ENCODE peak calls at places on chromosomes 7 and 10, in four cellular contexts. One of them, this sample, is unnamed. For H3K4me1, the result is how much of the 10 kb centered on the place peaks cover.

GRCh38 chr7:80918909-80919721 is at the start of gene SEMA3C:
- DNase-seq in ovary: peak
- DNase-seq in cardiac muscle cell: peak
- DNase-seq in hepatocyte: peak
- DNase-seq in this sample: no peak

GRCh38 chr7:138137423-138138171 is 61.3 kb downstream of the AKR1D1 start:
- DNase-seq in cardiac muscle cell: no peak
- DNase-seq in ovary: no peak
- DNase-seq in hepatocyte: no peak
- DNase-seq in this sample: no peak

GRCh38 chr10:12834116-12834515 is 167.4 kb downstream of the CCDC3 start:
- DNase-seq in ovary: no peak
- DNase-seq in cardiac muscle cell: no peak
- DNase-seq in hepatocyte: no peak
- DNase-seq in this sample: no peak

GRCh38 chr7:36448781-36449379 is 59.2 kb downstream of the ANLN start:
- DNase-seq in cardiac muscle cell: no peak
- DNase-seq in hepatocyte: no peak
- DNase-seq in ovary: no peak
- DNase-seq in this sample: no peak

GRCh38 chr7:127629268-127629854 is 11.4 kb upstream of the PAX4 start:
- DNase-seq in cardiac muscle cell: peak
- DNase-seq in ovary: no peak
- DNase-seq in hepatocyte: peak
- DNase-seq in this sample: peak

GRCh38 chr10:110762849-110763211 is 108.9 kb upstream of the PDCD4 start:
- DNase-seq in cardiac muscle cell: peak
- DNase-seq in ovary: no peak
- DNase-seq in hepatocyte: no peak
- DNase-seq in this sample: no peak

GRCh38 chr7:46208635-46209525 is 287.8 kb upstream of the IGFBP3 start:
- DNase-seq in ovary: no peak
- DNase-seq in hepatocyte: no peak
- DNase-seq in cardiac muscle cell: no peak
- DNase-seq in this sample: no peak

GRCh38 chr7:16318463-16318862 is 102.9 kb downstream of the CRPPA start:
- DNase-seq in cardiac muscle cell: no peak
- DNase-seq in hepatocyte: no peak
- DNase-seq in ovary: no peak
- DNase-seq in this sample: no peak

GRCh38 chr7:44574286-44574872 is 671 bp upstream of the DDX56 start:
- DNase-seq in cardiac muscle cell: no peak
- DNase-seq in ovary: no peak
- DNase-seq in hepatocyte: no peak
- DNase-seq in this sample: no peak

GRCh38 chr10:132783165-132783736 is 2.7 kb downstream of the NKX6-2 start:
- DNase-seq in cardiac muscle cell: no peak
- DNase-seq in hepatocyte: no peak
- DNase-seq in ovary: no peak
- DNase-seq in this sample: no peak

GRCh38 chr7:80145780-80146422 is 11.3 kb downstream of the GNAI1 start:
- DNase-seq in cardiac muscle cell: peak
- DNase-seq in hepatocyte: peak
- DNase-seq in ovary: no peak
- DNase-seq in this sample: no peak

GRCh38 chr10:112952282-112952991 is 2.4 kb downstream of the TCF7L2 start:
- DNase-seq in ovary: peak
- DNase-seq in hepatocyte: peak
- DNase-seq in cardiac muscle cell: peak
- DNase-seq in this sample: no peak

GRCh38 chr10:116080553-116080952 is 192.5 kb downstream of the GFRA1 start:
- DNase-seq in cardiac muscle cell: no peak
- DNase-seq in ovary: no peak
- DNase-seq in hepatocyte: no peak
- DNase-seq in this sample: no peak

GRCh38 chr7:116968626-116969025 is 15.3 kb downstream of the ST7 start:
- DNase-seq in ovary: no peak
- DNase-seq in cardiac muscle cell: no peak
- DNase-seq in hepatocyte: no peak
- DNase-seq in this sample: no peak

GRCh38 chr10:84336406-84336805 is 8.0 kb downstream of the CCSER2 start:
- DNase-seq in cardiac muscle cell: no peak
- DNase-seq in hepatocyte: no peak
- DNase-seq in ovary: no peak
- DNase-seq in this sample: no peak

GRCh38 chr7:91496251-91496820 is 232.1 kb downstream of the FZD1 start:
- DNase-seq in hepatocyte: no peak
- DNase-seq in cardiac muscle cell: no peak
- DNase-seq in ovary: no peak
- DNase-seq in this sample: no peak

GRCh38 chr10:14478639-14479038 is 147.9 kb upstream of the FRMD4A start:
- DNase-seq in hepatocyte: peak
- DNase-seq in ovary: peak
- DNase-seq in cardiac muscle cell: peak
- DNase-seq in this sample: peak

GRCh38 chr7:134434701-134435100 is 24.2 kb downstream of the AKR1B1 start:
- DNase-seq in hepatocyte: no peak
- DNase-seq in cardiac muscle cell: no peak
- DNase-seq in ovary: no peak
- DNase-seq in this sample: no peak

GRCh38 chr7:22464299-22464698 is 35.7 kb downstream of the STEAP1B start:
- DNase-seq in cardiac muscle cell: no peak
- DNase-seq in hepatocyte: no peak
- DNase-seq in ovary: no peak
- DNase-seq in this sample: no peak

GRCh38 chr10:92010026-92010713 is 86.6 kb downstream of the BTAF1 start:
- DNase-seq in hepatocyte: no peak
- DNase-seq in cardiac muscle cell: no peak
- DNase-seq in ovary: no peak
- DNase-seq in this sample: no peak

GRCh38 chr7:90833443-90833842 is 237.3 kb downstream of the CDK14 start:
- DNase-seq in cardiac muscle cell: no peak
- DNase-seq in hepatocyte: no peak
- DNase-seq in ovary: no peak
- DNase-seq in this sample: no peak

GRCh38 chr7:105097619-105098018 is 83.6 kb downstream of the KMT2E start:
- DNase-seq in ovary: no peak
- DNase-seq in cardiac muscle cell: no peak
- DNase-seq in hepatocyte: no peak
- DNase-seq in this sample: no peak

GRCh38 chr10:24721254-24722106 is 2.2 kb downstream of the ARHGAP21 start:
- DNase-seq in hepatocyte: peak
- DNase-seq in cardiac muscle cell: peak
- DNase-seq in ovary: no peak
- DNase-seq in this sample: no peak

GRCh38 chr7:48097511-48098231 is 8.6 kb downstream of the UPP1 start:
- DNase-seq in ovary: no peak
- DNase-seq in hepatocyte: no peak
- DNase-seq in cardiac muscle cell: no peak
- DNase-seq in this sample: no peak

GRCh38 chr10:12077580-12078180 is 8.9 kb downstream of the DHTKD1 start:
- DNase-seq in ovary: no peak
- DNase-seq in hepatocyte: no peak
- DNase-seq in cardiac muscle cell: no peak
- DNase-seq in this sample: peak

GRCh38 chr7:17097668-17098297 is 200.7 kb upstream of the AHR start:
- DNase-seq in cardiac muscle cell: no peak
- DNase-seq in hepatocyte: no peak
- DNase-seq in ovary: no peak
- DNase-seq in this sample: no peak

DNA sequence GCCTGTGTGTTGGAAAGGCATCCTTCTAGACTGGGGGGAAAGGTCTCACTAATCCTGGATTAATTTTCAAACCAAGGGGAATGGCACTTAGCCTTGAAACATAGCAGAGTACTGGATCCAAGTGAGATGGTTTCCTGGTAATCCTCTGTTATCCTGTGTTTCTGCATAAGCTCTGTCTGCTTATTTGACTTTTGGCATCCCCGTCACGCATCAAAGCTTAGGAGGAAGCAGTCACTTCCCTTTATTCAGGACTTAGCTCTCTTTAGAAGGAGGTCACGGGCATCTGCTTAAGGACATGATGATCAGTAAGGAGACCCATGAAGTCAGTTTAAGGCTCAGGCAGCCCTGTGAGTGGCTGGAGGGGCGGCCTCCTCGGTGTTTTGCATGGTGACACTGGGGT is 30.0 kb downstream of the TSPAN15 start:
- DNase-seq in cardiac muscle cell: no peak
- DNase-seq in ovary: no peak
- DNase-seq in hepatocyte: no peak
- DNase-seq in this sample: peak
- H3K4me1 ChIP-seq in cardiac muscle cell: half or more
- H3K4me1 ChIP-seq in ovary: under half
- H3K4me1 ChIP-seq in hepatocyte: under half
- H3K4me1 ChIP-seq in this sample: under half

DNA sequence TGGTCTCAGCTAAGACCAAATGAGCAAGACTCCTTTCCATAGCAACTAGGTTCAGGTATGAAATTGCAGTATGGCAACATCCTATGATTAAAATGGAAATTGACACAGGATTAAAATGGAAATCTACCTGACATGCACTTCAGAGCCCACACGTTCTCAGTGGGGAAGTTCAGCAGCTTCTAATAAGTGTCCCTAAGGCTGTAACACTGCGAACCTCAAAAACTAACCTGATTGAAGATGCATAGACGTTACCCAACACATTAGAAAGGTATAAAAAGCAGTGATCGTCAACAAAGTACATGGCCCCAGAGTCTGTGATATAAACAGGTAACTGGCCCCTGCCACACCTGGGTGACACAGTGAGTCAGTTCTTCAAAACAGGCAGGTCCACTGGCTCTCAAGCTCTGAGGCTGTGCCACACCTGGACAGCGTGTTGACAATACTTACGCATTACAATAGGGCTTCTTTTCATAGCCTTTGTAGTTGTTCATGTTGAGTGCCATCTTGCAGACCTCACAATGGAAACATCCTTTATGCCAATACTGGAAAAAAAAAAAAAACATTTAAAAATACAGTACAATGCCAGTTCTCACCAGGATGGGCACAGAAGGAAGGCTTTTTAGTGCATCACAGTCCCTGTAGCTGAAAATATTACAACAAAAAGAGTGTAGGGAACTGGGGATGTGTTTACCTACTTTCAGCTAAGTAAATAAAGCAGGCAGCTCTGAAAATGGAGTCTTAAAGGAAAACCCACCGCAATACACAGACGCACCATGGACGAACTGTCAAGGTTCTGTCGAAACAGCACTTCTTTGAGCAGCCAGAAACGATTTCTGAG is 275.0 kb upstream of the NEBL start:
- DNase-seq in cardiac muscle cell: no peak
- DNase-seq in hepatocyte: no peak
- DNase-seq in ovary: no peak
- DNase-seq in this sample: no peak
- H3K27ac ChIP-seq in cardiac muscle cell: no peak
- H3K27ac ChIP-seq in hepatocyte: no peak
- H3K27ac ChIP-seq in ovary: no peak
- H3K27ac ChIP-seq in this sample: no peak

DNA sequence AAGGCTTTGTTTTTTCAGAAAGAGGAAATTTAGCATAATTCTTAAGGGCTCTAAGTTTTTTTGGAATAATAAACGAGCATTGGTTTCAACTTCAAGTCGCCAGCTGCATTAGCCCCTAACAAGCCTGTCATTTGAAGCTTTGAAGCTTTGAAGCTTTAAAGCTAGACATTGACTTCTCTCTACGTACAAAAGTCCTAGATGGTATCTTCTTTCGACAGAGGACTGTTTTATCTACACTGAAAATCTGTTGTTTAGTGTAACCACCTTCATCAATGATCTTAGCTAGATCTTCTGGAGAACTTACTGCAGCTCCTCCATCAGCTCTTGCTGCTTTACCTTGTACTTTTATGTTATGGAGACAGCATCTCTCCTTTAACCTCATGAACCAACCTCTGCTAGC is 79.6 kb upstream of the TMEM72 start:
- DNase-seq in ovary: no peak
- DNase-seq in hepatocyte: no peak
- DNase-seq in cardiac muscle cell: no peak
- DNase-seq in this sample: no peak
- H3K4me1 ChIP-seq in ovary: under half
- H3K4me1 ChIP-seq in hepatocyte: under half
- H3K4me1 ChIP-seq in cardiac muscle cell: under half
- H3K4me1 ChIP-seq in this sample: under half

DNA sequence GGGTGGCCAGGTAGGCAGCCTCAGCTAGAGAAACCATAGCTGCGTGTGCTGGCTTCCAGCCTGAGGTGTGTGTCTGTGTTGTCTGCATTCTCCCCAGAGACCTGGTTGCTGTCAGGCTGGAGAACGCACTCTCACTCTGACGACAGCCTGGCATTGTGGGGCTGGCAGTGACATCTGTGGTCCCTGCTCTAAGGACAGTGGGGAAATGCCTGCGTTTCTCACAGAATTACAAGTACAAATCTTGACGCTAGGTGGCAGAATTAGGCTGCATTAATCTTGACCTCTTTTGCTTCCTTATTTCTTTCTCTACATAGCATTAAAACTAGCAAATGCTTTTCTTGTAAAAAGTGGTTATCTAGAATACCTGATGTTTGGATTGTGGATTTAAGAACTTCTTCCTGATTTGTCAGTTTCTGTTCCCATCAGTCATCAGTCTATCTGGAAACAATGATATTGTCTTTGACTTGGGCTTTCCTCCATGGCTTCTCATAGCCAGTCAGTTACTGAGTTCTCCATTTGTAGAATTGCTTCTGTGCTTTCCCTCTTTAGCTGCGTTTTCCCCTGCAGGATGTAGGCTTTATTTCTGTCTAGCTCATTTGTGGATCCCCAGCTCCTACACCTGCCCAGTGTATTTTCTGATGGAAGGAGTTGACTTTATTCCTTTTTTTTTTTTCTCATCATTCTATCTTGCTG is 86.0 kb downstream of the FANK1 start:
- DNase-seq in cardiac muscle cell: peak
- DNase-seq in ovary: no peak
- DNase-seq in hepatocyte: peak
- DNase-seq in this sample: peak
- H3K27ac ChIP-seq in cardiac muscle cell: no peak
- H3K27ac ChIP-seq in ovary: no peak
- H3K27ac ChIP-seq in hepatocyte: no peak
- H3K27ac ChIP-seq in this sample: no peak

This sample was measured in Karpas-422.